ENCODE peak calls at places on chromosomes 7 and 10, in four cellular contexts. S is body of pancreas, N is uterus, X is breast epithelium. G is an unnamed sample.

GRCh38 chr7:155090647-155091046 is 20.5 kb downstream of the HTR5A start:
- DNase-seq in S (no peak), N (no peak), X (no peak), G (no peak)

GRCh38 chr7:31440511-31440910 is 73.4 kb upstream of the ITPRID1 start:
- DNase-seq in N (no peak), X (no peak), S (no peak), G (no peak)

GRCh38 chr7:121510858-121511482 is 114.9 kb upstream of the FAM3C start:
- DNase-seq in N (no peak), S (no peak), X (no peak), G (no peak)

GRCh38 chr7:81845628-81846259 is 75.9 kb upstream of the HGF start:
- DNase-seq in S (no peak), N (no peak), X (no peak), G (no peak)

GRCh38 chr10:80454526-80455460 is 683 bp downstream of the TSPAN14 start:
- DNase-seq in N (peak), S (peak), X (no peak), G (no peak)

GRCh38 chr7:141355057-141355456 is 196.2 kb upstream of the AGK start:
- DNase-seq in S (no peak), N (no peak), X (no peak), G (no peak)

GRCh38 chr10:30990351-30990750 is 41.3 kb downstream of the ZNF438 start:
- DNase-seq in X (no peak), N (no peak), S (no peak), G (no peak)

GRCh38 chr10:79435271-79436065 is 10.0 kb downstream of the ZCCHC24 start:
- DNase-seq in S (no peak), N (peak), X (no peak), G (no peak)

GRCh38 chr7:72924748-72925545 is at the start of gene POM121:
- DNase-seq in N (peak), S (peak), X (peak), G (peak)

GRCh38 chr10:106873770-106874717 is 290.5 kb downstream of the SORCS1 start:
- DNase-seq in X (no peak), S (peak), N (no peak), G (no peak)

GRCh38 chr10:93346712-93347111 is 135.4 kb downstream of the MYOF start:
- DNase-seq in S (no peak), X (no peak), N (no peak), G (no peak)

DNA sequence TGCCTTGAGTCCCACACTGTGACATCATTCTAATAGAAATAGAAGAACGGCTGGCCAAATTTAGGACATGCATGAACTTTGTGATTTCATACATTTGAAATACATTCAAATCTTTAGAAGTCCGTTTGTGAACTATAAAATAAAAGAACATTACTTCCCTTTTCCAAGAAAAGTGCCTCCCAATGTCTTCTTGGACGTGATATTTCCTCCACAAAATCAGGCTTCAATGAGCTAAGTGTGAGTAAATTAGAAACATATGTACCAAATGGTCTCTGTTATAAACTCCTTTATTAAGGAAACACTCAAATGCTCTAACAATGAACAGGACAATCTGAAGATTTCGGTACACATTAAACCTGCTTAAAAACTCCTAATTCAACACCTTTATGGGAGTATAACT is 314.4 kb upstream of the AKR1E2 start:
- DNase-seq in N (no peak), S (no peak), X (no peak), G (no peak)
- H3K4me3 ChIP-seq in N (no peak), S (no peak), X (no peak), G (no peak)

DNA sequence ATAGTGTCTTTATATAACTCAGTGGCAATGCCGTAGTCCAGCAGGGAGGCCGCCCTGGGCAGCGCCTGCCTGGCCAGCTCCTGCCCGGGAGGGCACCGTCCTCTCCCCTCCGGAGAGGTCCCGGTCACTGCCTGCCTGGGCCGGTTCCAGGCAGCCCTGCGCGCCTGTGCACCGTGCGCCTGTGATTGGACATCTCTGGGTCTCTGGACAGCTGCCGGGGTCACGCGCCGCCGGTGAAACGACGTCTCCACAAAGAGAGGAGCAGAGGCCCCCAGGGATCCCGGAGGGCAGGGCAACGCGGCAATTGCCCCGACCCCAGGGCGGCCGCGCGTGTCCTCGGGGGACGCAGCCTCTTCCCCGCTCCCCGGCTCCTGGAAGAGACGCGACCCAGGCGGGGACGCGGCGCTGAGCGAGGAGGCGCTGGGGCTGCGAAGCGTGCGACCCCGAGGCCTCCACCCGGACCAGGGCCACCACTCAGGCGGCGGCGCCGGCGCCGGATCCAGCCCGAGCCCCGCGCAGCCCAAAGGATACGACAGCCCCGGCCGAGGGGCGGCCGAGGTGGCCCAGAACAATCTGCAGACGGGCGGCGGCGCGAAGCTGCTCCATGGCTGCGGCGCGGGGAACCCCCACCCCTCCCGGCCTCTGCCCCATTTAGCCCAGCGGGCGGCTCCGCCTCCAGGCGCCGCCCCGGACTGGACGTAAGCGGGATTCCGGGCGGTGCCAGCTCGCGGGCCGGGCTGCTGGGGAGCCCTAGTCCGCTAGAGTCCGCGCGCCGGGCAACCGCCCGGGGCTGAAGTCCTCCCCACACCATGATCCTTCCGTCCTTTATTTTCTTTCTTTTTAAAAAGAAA is at the start of gene PHYH:
- DNase-seq in N (peak), X (peak), S (peak), G (peak)
- TF ChIP-seq POLR2A in N (peak), X (peak), S (peak), G (peak)

DNA sequence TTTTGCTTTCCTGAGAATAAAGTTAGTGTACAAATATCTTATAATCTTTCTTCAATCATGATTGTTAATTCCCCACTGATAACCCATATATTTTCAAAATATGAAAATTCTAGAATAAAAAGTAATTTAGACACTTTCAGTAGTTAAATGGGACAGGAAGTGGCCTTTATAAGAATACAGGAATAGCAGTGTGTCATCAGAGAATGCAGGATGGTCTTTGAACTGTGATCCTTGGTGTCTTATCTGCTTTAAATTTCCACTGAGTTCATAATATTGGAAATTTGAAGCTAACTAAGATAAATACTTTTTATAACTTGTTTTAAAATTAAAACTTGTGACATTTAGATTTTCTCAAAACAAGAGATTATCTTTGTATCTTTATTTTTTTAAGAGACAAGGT is 75.4 kb downstream of the CREM start:
- DNase-seq in X (no peak), N (no peak), S (no peak), G (no peak)
- H3K4me3 ChIP-seq in X (no peak), N (no peak), S (no peak), G (no peak)

GRCh38 chr7:71616217-71616616 is 484.3 kb downstream of the GALNT17 start:
- DNase-seq in N (no peak), X (no peak), S (no peak), G (no peak)
- TF ChIP-seq POLR2A in N (no peak), X (no peak), S (no peak), G (no peak)

GRCh38 chr7:25007668-25008067 is 27.7 kb upstream of the OSBPL3 start:
- DNase-seq in X (no peak), N (no peak), S (no peak), G (no peak)

GRCh38 chr7:25006225-25006624 is 26.2 kb upstream of the OSBPL3 start:
- DNase-seq in X (no peak), S (no peak), N (no peak), G (no peak)

DNA sequence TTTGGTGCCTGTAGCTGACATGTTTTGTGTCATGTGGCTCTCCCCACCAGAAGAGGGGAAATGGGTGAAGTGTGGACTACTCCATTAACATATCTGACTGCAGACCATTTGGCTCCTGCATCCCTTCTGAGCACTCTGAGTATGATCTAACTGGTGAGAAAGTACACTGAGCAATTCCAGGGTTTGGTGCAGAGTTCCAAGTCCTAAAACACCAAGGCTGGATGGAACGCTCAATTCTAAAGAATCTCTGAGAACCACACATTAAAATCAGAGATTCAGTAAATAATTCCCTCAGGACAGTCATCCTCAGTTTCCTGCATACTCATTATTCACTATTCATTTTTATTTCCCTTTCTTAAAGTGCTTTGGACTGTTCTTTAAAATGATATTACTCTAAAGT is 22.8 kb upstream of the OSBPL3 start:
- DNase-seq in N (no peak), X (no peak), S (no peak), G (no peak)
- H3K4me3 ChIP-seq in N (no peak), X (no peak), S (no peak), G (no peak)

GRCh38 chr7:76354516-76354915 is 4.3 kb downstream of the YWHAG start:
- DNase-seq in S (no peak), N (no peak), X (no peak), G (no peak)
- TF ChIP-seq POLR2A in S (no peak), N (no peak), X (no peak), G (no peak)

G was measured in gastrocnemius medialis.